ENCODE peak calls at places on chromosomes 3 and 15, in four cellular contexts. J, M, T and D are unnamed samples.

GRCh38 chr15:41971893-41972340 is 440 bp downstream of the EHD4 start:
- DNase-seq in T (peak), M (no peak), J (peak), D (peak)

GRCh38 chr15:59332009-59332408 is 40.7 kb downstream of the MYO1E start:
- DNase-seq in M (no peak), T (no peak), J (no peak), D (no peak)

GRCh38 chr15:85493258-85493657 is 112.9 kb downstream of the AKAP13 start:
- DNase-seq in M (no peak), T (no peak), J (no peak), D (no peak)

GRCh38 chr3:9809239-9809614 is 835 bp upstream of the TTLL3 start:
- DNase-seq in J (no peak), M (no peak), T (no peak), D (no peak)

GRCh38 chr15:29428925-29429573 is 159.4 kb upstream of the NSMCE3 start:
- DNase-seq in T (no peak), J (no peak), M (no peak), D (no peak)

GRCh38 chr3:51670053-51670666 is 892 bp upstream of the TEX264 start:
- DNase-seq in M (no peak), T (no peak), J (no peak), D (no peak)

GRCh38 chr3:13801361-13802214 is 78.3 kb downstream of the WNT7A start:
- DNase-seq in J (no peak), T (no peak), M (no peak), D (no peak)

GRCh38 chr3:102125994-102126368 is 276.7 kb downstream of the NFKBIZ start:
- DNase-seq in J (no peak), M (no peak), T (no peak), D (no peak)

GRCh38 chr3:100709840-100710235 is 544 bp downstream of the TFG start:
- DNase-seq in T (peak), M (no peak), J (no peak), D (peak)

GRCh38 chr15:48695088-48695834 is 49.8 kb upstream of the FBN1 start:
- DNase-seq in T (no peak), J (no peak), M (no peak), D (no peak)

GRCh38 chr3:51057111-51057510 is 328.0 kb upstream of the MANF start:
- DNase-seq in T (no peak), J (no peak), M (no peak), D (no peak)

GRCh38 chr3:188153949-188154757 is at the start of gene LPP:
- DNase-seq in T (no peak), J (peak), M (no peak), D (peak)

GRCh38 chr15:70519616-70520015 is 243.7 kb downstream of the UACA start:
- DNase-seq in M (no peak), J (no peak), T (no peak), D (no peak)

GRCh38 chr3:5304789-5305680 is 117.5 kb downstream of the EDEM1 start:
- DNase-seq in T (peak), M (no peak), J (peak), D (peak)

GRCh38 chr3:174756200-174756829 is 102.8 kb upstream of the NAALADL2 start:
- DNase-seq in M (no peak), T (no peak), J (no peak), D (no peak)

GRCh38 chr15:80611543-80612080 is 83.5 kb upstream of the ABHD17C start:
- DNase-seq in T (no peak), M (no peak), J (no peak), D (no peak)

GRCh38 chr3:112334709-112335108 is 1.8 kb downstream of the CD200 start:
- DNase-seq in J (no peak), M (no peak), T (no peak), D (no peak)

DNA sequence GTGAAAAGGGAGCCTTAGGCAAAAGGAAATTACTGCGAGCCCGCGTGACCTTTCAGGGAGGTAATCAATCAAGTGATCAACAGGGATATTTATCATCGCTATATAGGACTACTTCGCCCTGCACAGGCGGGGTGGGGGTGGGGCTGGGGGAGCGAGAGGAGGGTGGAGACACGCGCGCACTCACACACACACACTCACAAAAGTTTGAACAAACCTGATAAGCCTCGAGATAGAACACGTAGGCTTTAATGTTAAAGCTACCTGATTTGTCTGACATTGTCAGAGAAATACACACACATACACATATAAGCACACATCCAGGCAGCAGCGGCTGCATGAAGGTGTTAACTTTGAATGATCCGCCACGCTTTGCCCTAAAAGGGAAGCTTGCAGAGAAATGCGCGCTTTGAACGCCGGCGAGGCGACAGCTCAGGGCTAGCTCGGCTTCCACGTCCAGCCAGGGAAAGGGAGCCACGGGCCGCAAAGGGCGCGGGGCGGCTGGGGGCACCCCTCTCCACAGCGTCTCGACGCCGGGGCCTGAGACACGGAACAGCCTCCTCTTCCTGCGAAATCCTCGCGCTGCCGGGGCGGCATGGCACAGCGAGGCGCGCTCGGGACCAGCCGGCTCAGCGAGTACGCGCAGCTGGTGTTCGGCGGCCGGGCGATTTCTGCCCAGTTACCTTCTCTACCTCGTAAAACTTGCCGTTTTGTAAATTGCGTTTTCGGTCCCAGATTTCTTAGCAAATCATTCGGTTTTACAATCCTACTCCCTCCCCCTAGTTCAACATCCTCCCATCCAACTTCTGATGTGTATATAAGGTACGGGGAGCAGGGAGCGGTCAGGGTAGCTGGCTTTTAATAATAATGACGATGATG is 4.8 kb upstream of the MECOM start:
- DNase-seq in J (no peak), T (no peak), M (no peak), D (no peak)
- TF ChIP-seq FOXM1 in J (no peak), T (no peak), M (no peak), D (no peak)

GRCh38 chr3:76040946-76041345 is 255.6 kb upstream of the ZNF717 start:
- DNase-seq in T (no peak), J (no peak), M (no peak), D (no peak)

GRCh38 chr3:76043746-76044145 is 258.4 kb upstream of the ZNF717 start:
- DNase-seq in M (no peak), T (no peak), J (no peak), D (no peak)

GRCh38 chr3:76034652-76035051 is 249.3 kb upstream of the ZNF717 start:
- DNase-seq in T (no peak), M (no peak), J (no peak), D (no peak)

GRCh38 chr3:76038949-76039348 is 253.6 kb upstream of the ZNF717 start:
- DNase-seq in M (no peak), J (no peak), T (no peak), D (no peak)

DNA sequence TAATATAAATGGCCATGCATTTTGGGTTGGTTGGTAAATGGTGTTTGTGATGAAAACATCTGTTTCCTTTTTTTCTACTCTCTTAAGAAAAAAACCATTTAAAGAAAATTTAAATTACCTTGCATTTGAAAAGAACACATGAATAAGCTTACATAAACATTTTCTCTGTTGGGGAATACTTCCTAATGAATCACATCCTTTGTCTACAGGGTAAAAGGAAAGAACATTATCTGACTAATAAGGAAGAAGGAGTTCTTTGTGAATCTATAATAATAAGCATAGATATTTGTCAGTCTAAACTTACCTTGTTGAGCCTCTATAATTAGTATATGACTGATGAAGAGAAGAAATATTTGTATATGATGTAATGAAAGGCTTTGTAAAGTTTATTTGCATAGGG is 254.1 kb upstream of the ZNF717 start:
- DNase-seq in J (no peak), M (no peak), T (no peak), D (no peak)
- TF ChIP-seq TARDBP in J (no peak), M (no peak), T (no peak), D (no peak)

GRCh38 chr3:103796068-103796467 is 1361.3 kb downstream of the ZPLD1 start:
- DNase-seq in T (no peak), J (no peak), M (no peak), D (no peak)

GRCh38 chr3:103791786-103792515 is 1357.1 kb downstream of the ZPLD1 start:
- DNase-seq in M (no peak), T (no peak), J (no peak), D (no peak)

DNA sequence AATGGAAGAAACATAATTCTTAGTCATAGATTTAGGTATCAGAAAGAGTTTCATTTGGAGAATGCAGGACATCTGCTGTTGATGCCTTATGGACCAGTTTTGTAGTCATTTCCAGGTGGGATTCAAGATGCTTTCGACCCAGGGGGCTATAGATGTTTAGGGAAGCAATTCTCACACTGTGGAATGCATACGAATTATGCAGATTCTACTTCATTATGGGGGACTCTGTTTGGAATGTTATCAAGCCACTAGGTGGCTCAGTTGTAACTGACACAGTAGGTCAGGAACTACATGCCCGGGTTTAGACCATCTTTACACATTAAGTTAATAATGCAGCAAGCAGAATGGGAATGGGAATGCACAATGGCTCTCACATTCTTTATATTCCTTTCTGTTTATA is 1359.8 kb downstream of the ZPLD1 start:
- DNase-seq in J (peak), T (no peak), M (no peak), D (peak)
- TF ChIP-seq FOXM1 in J (no peak), T (no peak), M (no peak), D (no peak)

GRCh38 chr15:68149059-68149458 is 56.1 kb downstream of the CALML4 start:
- DNase-seq in J (no peak), T (no peak), M (no peak), D (no peak)
- TF ChIP-seq TARDBP in J (no peak), T (no peak), M (no peak), D (no peak)

DNA sequence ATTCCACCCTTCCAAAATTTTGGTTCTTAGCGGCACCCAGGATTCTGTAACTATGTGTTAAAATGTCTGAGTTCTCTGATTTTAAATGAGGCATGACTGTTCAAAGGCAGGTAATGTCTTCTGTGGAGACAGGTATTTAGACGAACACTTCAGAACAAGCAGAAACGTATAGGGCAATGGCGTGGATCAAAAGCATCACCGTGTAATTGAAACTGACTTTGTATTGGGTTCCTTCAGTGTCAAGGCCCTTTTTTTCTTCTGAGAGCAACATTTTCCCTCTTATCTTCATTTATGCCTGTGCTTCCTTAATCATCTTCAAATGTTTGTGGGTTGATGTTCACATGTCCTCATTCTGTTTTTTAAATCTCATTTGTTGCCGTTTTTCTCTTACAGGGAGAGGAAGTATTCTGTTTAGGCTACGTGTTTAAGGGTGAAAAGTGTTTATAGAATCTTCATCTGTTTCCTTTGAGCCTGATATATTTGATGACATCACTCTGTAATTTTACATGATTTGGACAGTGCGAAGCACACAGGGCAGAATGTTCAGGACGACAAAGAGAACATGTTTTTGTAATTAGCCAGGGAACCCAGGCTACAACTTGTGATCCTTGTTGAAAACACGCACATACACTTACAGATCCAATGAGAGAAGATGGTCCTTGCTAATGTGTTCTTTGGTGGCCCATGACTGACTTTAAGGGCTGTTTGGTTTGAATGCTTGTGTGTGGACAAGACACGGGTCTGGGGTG is 196.0 kb downstream of the LRTM1 start:
- DNase-seq in T (no peak), J (no peak), M (no peak), D (no peak)
- TF ChIP-seq FOXM1 in T (no peak), J (no peak), M (no peak), D (no peak)